ENCODE peak calls at places on chromosome 16, in nine cellular contexts. Q is transverse colon, J is ovary, V is body of pancreas, A is K562, G is lower leg skin, P is adrenal gland, S is sigmoid colon, T is A549. B is an unnamed sample.

GRCh38 chr16:17529982-17530760 is 59.4 kb upstream of the XYLT1 start:
- DNase-seq in Q (peak), J (no peak), V (no peak), A (peak), G (no peak), P (no peak), S (no peak), T (no peak), B (no peak)

GRCh38 chr16:51845586-51845985 is 694.5 kb upstream of the SALL1 start:
- DNase-seq in Q (no peak), J (no peak), V (no peak), A (no peak), G (no peak), P (no peak), S (no peak), T (no peak), B (no peak)

GRCh38 chr16:63230383-63230782 is 1194.1 kb upstream of the CDH8 start:
- DNase-seq in Q (no peak), J (no peak), V (no peak), A (no peak), G (no peak), P (no peak), S (no peak), T (no peak), B (no peak)

GRCh38 chr16:87608400-87608985 is 6.2 kb downstream of the JPH3 start:
- DNase-seq in Q (peak), J (peak), V (peak), A (peak), G (no peak), P (peak), S (no peak), T (no peak), B (peak)

GRCh38 chr16:24198807-24199533 is 57.2 kb upstream of the CACNG3 start:
- DNase-seq in Q (no peak), J (no peak), V (no peak), A (no peak), G (no peak), P (no peak), S (no peak), T (no peak), B (no peak)

GRCh38 chr16:22330326-22330725 is 33.1 kb downstream of the POLR3E start:
- DNase-seq in Q (no peak), J (no peak), V (no peak), A (no peak), G (no peak), P (no peak), S (no peak), T (no peak), B (no peak)

GRCh38 chr16:69402448-69402847 is 16.6 kb upstream of the TERF2 start:
- DNase-seq in Q (no peak), J (no peak), V (no peak), A (no peak), G (no peak), P (no peak), S (no peak), T (no peak), B (no peak)

GRCh38 chr16:86387461-86388440 is 122.6 kb upstream of the FOXF1 start:
- DNase-seq in Q (no peak), J (no peak), V (no peak), A (peak), G (no peak), P (no peak), S (no peak), T (peak), B (peak)

GRCh38 chr16:15682105-15682570 is 32.1 kb downstream of the NDE1 start:
- DNase-seq in Q (peak), J (no peak), V (peak), A (peak), G (no peak), P (peak), S (no peak), T (peak), B (peak)

GRCh38 chr16:22625948-22626347 is 115.3 kb downstream of the NPIPB5 start:
- DNase-seq in Q (no peak), J (no peak), V (no peak), A (no peak), G (no peak), P (no peak), S (no peak), T (no peak), B (no peak)

GRCh38 chr16:4649744-4650442 is 25.3 kb downstream of the MGRN1 start:
- DNase-seq in Q (no peak), J (no peak), V (no peak), A (no peak), G (no peak), P (no peak), S (no peak), T (no peak), B (no peak)

GRCh38 chr16:67729636-67730248 is 10.6 kb upstream of the GFOD2 start:
- DNase-seq in Q (no peak), J (no peak), V (no peak), A (no peak), G (no peak), P (no peak), S (peak), T (no peak), B (no peak)

GRCh38 chr16:67704110-67704509 is 15.0 kb downstream of the GFOD2 start:
- DNase-seq in Q (no peak), J (no peak), V (no peak), A (no peak), G (no peak), P (no peak), S (no peak), T (no peak), B (no peak)

GRCh38 chr16:27080870-27081269 is 14.1 kb downstream of the C16orf82 start:
- DNase-seq in Q (no peak), J (no peak), V (no peak), A (peak), G (no peak), P (no peak), S (no peak), T (peak), B (no peak)

GRCh38 chr16:10078541-10078949 is 103.7 kb downstream of the GRIN2A start:
- DNase-seq in Q (no peak), J (no peak), V (no peak), A (no peak), G (no peak), P (no peak), S (no peak), T (no peak), B (no peak)

GRCh38 chr16:25051446-25052160 is 36.4 kb upstream of the ARHGAP17 start:
- DNase-seq in Q (no peak), J (no peak), V (no peak), A (no peak), G (no peak), P (peak), S (no peak), T (no peak), B (no peak)

GRCh38 chr16:65034915-65035314 is 86.9 kb downstream of the CDH11 start:
- DNase-seq in Q (no peak), J (no peak), V (no peak), A (no peak), G (no peak), P (no peak), S (no peak), T (no peak), B (no peak)

GRCh38 chr16:80973991-80974390 is 32.7 kb downstream of the CMC2 start:
- DNase-seq in Q (no peak), J (no peak), V (no peak), A (no peak), G (no peak), P (no peak), S (no peak), T (no peak), B (no peak)

GRCh38 chr16:24723663-24724062 is 5.8 kb upstream of the TNRC6A start:
- DNase-seq in Q (no peak), J (no peak), V (no peak), A (no peak), G (no peak), P (no peak), S (no peak), T (no peak), B (no peak)

GRCh38 chr16:30650369-30651123 is at the start of gene PRR14:
- DNase-seq in Q (peak), J (peak), V (peak), A (peak), G (peak), P (peak), S (peak), T (peak), B (peak)
- TF ChIP-seq POLR2A in Q (peak), J (peak), V (peak), A (peak), G (no peak), P (peak), S (peak), T (no peak), B (no peak)

GRCh38 chr16:48350716-48351115 is 34.5 kb downstream of the SIAH1 start:
- DNase-seq in Q (no peak), J (no peak), V (no peak), A (no peak), G (no peak), P (no peak), S (no peak), T (no peak), B (no peak)
- TF ChIP-seq POLR2A in Q (no peak), J (no peak), V (no peak), A (no peak), G (no peak), P (no peak), S (no peak), T (no peak), B (no peak)

GRCh38 chr16:2671741-2672140 is 10.6 kb upstream of the KCTD5 start:
- DNase-seq in Q (no peak), J (no peak), V (no peak), A (no peak), G (no peak), P (no peak), S (no peak), T (no peak), B (no peak)

GRCh38 chr16:2675714-2676113 is 6.6 kb upstream of the KCTD5 start:
- DNase-seq in Q (no peak), J (no peak), V (no peak), A (no peak), G (no peak), P (no peak), S (peak), T (no peak), B (no peak)

GRCh38 chr16:2675021-2675420 is 7.3 kb upstream of the KCTD5 start:
- DNase-seq in Q (no peak), J (no peak), V (no peak), A (no peak), G (no peak), P (no peak), S (peak), T (no peak), B (no peak)

GRCh38 chr16:2673066-2673999 is 9.0 kb upstream of the KCTD5 start:
- DNase-seq in Q (peak), J (peak), V (peak), A (peak), G (peak), P (peak), S (peak), T (peak), B (peak)
- TF ChIP-seq POLR2A in Q (peak), J (peak), V (peak), A (peak), G (no peak), P (peak), S (no peak), T (peak), B (peak)

GRCh38 chr16:1960665-1961630 is 1.6 kb downstream of the NDUFB10 start:
- DNase-seq in Q (no peak), J (no peak), V (no peak), A (no peak), G (no peak), P (no peak), S (no peak), T (no peak), B (no peak)
- TF ChIP-seq POLR2A in Q (no peak), J (no peak), V (no peak), A (peak), G (no peak), P (no peak), S (no peak), T (peak), B (peak)